ENCODE peak calls at places on chromosomes 16 and 17, in seven cellular contexts. W, B, F, L, N, Q and V are unnamed samples.

GRCh38 chr17:75272848-75273184 is 1.8 kb upstream of the MIF4GD start:
- DNase-seq in F (no peak), L (no peak), B (no peak), Q (no peak), N (no peak), W (no peak), V (no peak)

GRCh38 chr16:87459027-87459426 is 33.8 kb downstream of the ZCCHC14 start:
- DNase-seq in N (no peak), L (no peak), F (no peak), Q (no peak), W (no peak), B (no peak), V (no peak)

GRCh38 chr16:997440-998051 is 16.0 kb downstream of the SOX8 start:
- DNase-seq in F (peak; percentile 16), B (peak; percentile 72), N (no peak), W (peak; percentile 16), Q (peak; percentile 12), L (peak; percentile 60), V (no peak)

GRCh38 chr17:50423553-50424159 is 2.4 kb upstream of the ACSF2 start:
- DNase-seq in W (peak; percentile 94), B (no peak), Q (peak; percentile 94), N (no peak), F (peak; percentile 53), L (peak; percentile 89), V (no peak)

GRCh38 chr17:7060165-7060890 is 16.4 kb upstream of the SLC16A11 start:
- DNase-seq in N (no peak), L (peak; percentile 99), F (no peak), Q (peak; percentile 62), W (peak; percentile 30), B (peak; percentile 27), V (no peak)

GRCh38 chr16:88669986-88670385 is 7.1 kb upstream of the MVD start:
- DNase-seq in W (no peak), F (no peak), Q (no peak), L (no peak), B (no peak), N (no peak), V (no peak)

GRCh38 chr16:4404247-4404966 is 12.0 kb downstream of the CORO7 start:
- DNase-seq in Q (peak; percentile 60), L (no peak), N (peak; percentile 36), F (no peak), B (peak; percentile 60), W (no peak), V (peak; percentile 37)

GRCh38 chr17:933168-934083 is 46.1 kb downstream of the NXN start:
- DNase-seq in N (no peak), B (peak; percentile 46), F (no peak), W (peak; percentile 92), L (peak; percentile 91), Q (peak; percentile 95), V (peak; percentile 33)

GRCh38 chr16:10922328-10923145 is 19.7 kb downstream of the DEXI start:
- DNase-seq in Q (peak; percentile 54), F (no peak), W (peak; percentile 36), L (no peak), N (no peak), B (no peak), V (peak; percentile 72)

GRCh38 chr16:17258848-17259713 is 211.7 kb downstream of the XYLT1 start:
- DNase-seq in Q (no peak), F (peak; percentile 38), N (no peak), B (no peak), W (no peak), L (no peak), V (no peak)

GRCh38 chr17:46264456-46265198 is 30.3 kb upstream of the LRRC37A start:
- DNase-seq in F (peak; percentile 42), W (peak; percentile 74), B (no peak), Q (peak; percentile 92), N (no peak), L (peak; percentile 89), V (no peak)

GRCh38 chr17:43601280-43602050 is 55.3 kb upstream of the ETV4 start:
- DNase-seq in L (no peak), Q (no peak), N (no peak), B (no peak), F (no peak), W (peak; percentile 33), V (no peak)

GRCh38 chr17:46972346-46972745 is 6.7 kb downstream of the RPRML start:
- DNase-seq in W (no peak), Q (no peak), F (no peak), N (no peak), B (peak; percentile 81), L (no peak), V (no peak)

GRCh38 chr16:25217119-25217511 is 368 bp downstream of the AQP8 start:
- DNase-seq in W (no peak), N (no peak), L (no peak), Q (no peak), F (no peak), B (no peak), V (no peak)

GRCh38 chr17:40399185-40399584 is 18.5 kb downstream of the TOP2A start:
- DNase-seq in B (no peak), Q (peak; percentile 77), F (peak; percentile 50), L (no peak), W (peak; percentile 84), N (no peak), V (no peak)

GRCh38 chr17:12637015-12637414 is 28.7 kb upstream of the MYOCD start:
- DNase-seq in W (peak; percentile 97), B (no peak), Q (peak; percentile 87), F (no peak), N (no peak), L (peak; percentile 6), V (no peak)

DNA sequence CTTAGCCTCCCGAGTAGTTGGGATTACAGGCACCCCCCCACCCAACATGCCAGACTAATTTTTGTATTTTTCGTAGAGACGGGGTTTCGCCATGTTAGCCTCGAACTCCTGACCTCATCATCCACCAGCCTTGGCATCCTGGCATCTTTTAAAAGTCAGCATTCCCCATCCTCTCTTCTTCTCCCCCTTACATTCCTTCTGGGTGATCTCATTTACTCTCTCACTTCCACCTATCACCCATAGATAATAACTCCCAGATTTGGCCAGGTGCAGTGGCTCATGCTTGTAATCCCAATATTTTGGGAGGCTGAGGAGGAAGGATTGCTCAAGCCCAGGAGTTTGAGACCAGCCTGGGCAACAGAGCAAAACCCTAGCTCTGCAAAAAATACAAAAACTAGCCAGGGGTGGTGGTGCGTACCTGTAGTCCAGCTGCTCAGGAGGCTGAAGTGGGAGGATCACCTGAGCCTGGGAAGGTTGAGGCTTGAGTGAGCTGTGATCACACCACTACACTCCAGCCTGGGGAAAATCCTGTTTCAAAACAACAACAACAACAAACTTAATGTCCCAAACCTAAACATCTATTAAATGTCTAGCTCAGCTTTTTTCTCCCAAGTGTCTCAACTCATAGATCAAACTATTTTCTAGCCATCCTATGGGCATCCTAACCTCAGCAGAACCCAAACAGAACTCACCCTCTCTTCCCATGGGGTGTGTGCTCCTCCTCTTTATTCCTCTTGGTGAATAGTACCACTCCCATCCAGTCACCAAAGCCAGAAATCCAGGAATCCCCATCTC is 16.1 kb upstream of the SSTR2 start:
- DNase-seq in L (no peak), B (no peak), Q (no peak), W (no peak), N (no peak), F (no peak), V (no peak)
- H3K9me3 ChIP-seq in L (no peaks in the 10 kb centered on the region), B (no peaks in the 10 kb centered on the region), Q (no peaks in the 10 kb centered on the region), W (no peaks in the 10 kb centered on the region), N (no peaks in the 10 kb centered on the region), F (no peaks in the 10 kb centered on the region), V (no peaks in the 10 kb centered on the region)

DNA sequence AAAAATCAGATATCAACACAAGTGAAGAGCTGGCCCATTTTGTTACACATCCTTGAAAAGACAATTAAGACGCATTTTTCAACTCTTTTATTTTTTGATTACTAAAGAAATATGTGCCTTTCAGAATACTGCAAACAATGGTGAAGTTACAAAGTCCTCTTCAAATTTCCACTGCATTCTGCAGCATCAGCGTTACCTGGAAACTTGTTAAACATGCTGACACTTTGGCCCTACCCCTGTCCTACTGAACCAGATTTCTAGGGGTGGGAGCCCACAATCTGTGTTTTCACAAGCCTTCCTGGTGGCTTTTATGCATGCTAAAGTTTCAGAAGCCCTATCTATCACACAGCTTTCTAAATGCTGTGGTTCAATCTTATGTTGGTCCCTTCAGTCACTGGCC is 4.5 kb upstream of the CCL14 start:
- DNase-seq in N (no peak), L (no peak), W (no peak), B (no peak), Q (no peak), F (peak; percentile 30), V (no peak)
- H3K27ac ChIP-seq in N (no peak overlapping the region), L (no peak overlapping the region), W (no peak overlapping the region), B (no peak overlapping the region), Q (no peak overlapping the region), F (no peak overlapping the region), V (no peak overlapping the region)

GRCh38 chr16:35308674-35309073 is 1849.3 kb downstream of the TP53TG3F start:
- DNase-seq in W (no peak), Q (no peak), N (no peak), L (peak; percentile 38), F (no peak), B (no peak), V (no peak)
- H3K9me3 ChIP-seq in W (no peaks in the 10 kb centered on the region), Q (no peaks in the 10 kb centered on the region), N (peaks cover 4% of the 10 kb centered on the region), L (no peaks in the 10 kb centered on the region), F (peaks cover 2% of the 10 kb centered on the region), B (no peaks in the 10 kb centered on the region), V (no peaks in the 10 kb centered on the region)

GRCh38 chr16:68257251-68257905 is 6.9 kb upstream of the SLC7A6 start:
- DNase-seq in F (peak; percentile 33), B (no peak), W (no peak), N (peak; percentile 59), L (no peak), Q (no peak), V (no peak)
- H3K27ac ChIP-seq in F (no peak overlapping the region), B (peak overlapping the region; percentile 72), W (peak overlapping the region; percentile 8), N (peak overlapping the region; percentile 80), L (no peak overlapping the region), Q (no peak overlapping the region), V (no peak overlapping the region)

DNA sequence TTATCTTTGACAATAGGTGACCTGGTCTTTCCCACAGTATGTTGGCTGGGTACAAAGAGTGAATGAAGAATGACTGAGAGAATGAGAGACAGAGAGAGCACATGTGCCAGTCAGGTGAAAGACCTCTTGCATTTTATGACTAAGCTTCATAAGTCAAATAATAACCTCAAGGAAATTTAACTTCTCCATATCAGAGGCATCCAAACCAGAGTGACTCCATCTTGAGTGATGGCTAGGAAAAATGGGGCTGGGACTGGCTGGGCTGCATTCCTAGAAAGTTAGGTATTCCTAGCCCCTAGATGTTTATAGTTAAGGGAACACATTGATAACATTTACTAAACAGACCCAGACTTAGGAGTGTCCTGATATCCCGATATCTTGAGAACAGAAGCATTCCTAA is 3.9 kb upstream of the RBL2 start:
- DNase-seq in F (no peak), Q (no peak), N (no peak), B (no peak), L (no peak), W (no peak), V (no peak)
- H3K9me3 ChIP-seq in F (no peaks in the 10 kb centered on the region), Q (no peaks in the 10 kb centered on the region), N (no peaks in the 10 kb centered on the region), B (no peaks in the 10 kb centered on the region), L (no peaks in the 10 kb centered on the region), W (no peaks in the 10 kb centered on the region), V (no peaks in the 10 kb centered on the region)